ENCODE peak calls at places on chromosomes 11 and 22, in eight cellular contexts. T is HCT116, L is MM.1S, S is SK-N-SH, W is neural progenitor cell, R is hepatocyte, N is GM23338, H is PC-3. Y is an unnamed sample.
A peak's percentile ranks its signal among the peaks of the same experiment; 100 is the strongest.

GRCh38 chr11:66317766-66318575 is 1.1 kb upstream of the CD248 start:
- DNase-seq in T (no peak), L (no peak), S (peak; percentile 69), W (peak; percentile 51), R (peak; percentile 82), N (peak; percentile 73), H (no peak), Y (peak; percentile 92)

GRCh38 chr22:20977019-20977418 is 5.1 kb upstream of the LZTR1 start:
- DNase-seq in T (no peak), L (no peak), S (no peak), W (no peak), R (no peak), N (no peak), H (no peak), Y (no peak)

GRCh38 chr22:41504397-41504796 is 35.5 kb downstream of the ACO2 start:
- DNase-seq in T (no peak), L (no peak), S (no peak), W (no peak), R (no peak), N (no peak), H (no peak), Y (peak; percentile 76)

GRCh38 chr11:20112291-20113146 is 47.8 kb downstream of the DBX1 start:
- DNase-seq in T (peak; percentile 82), L (no peak), S (peak; percentile 44), W (no peak), R (peak; percentile 87), N (no peak), H (peak; percentile 83), Y (peak; percentile 98)

GRCh38 chr11:21415566-21415965 is 746.2 kb downstream of the NELL1 start:
- DNase-seq in T (no peak), L (no peak), S (no peak), W (peak; percentile 3), R (no peak), N (no peak), H (no peak), Y (no peak)

GRCh38 chr22:36340621-36341020 is 47.1 kb downstream of the MYH9 start:
- DNase-seq in T (no peak), L (no peak), S (no peak), W (peak; percentile 38), R (no peak), N (no peak), H (no peak), Y (no peak)

GRCh38 chr22:32723632-32724031 is 77.9 kb upstream of the TIMP3 start:
- DNase-seq in T (no peak), L (peak; percentile 89), S (no peak), W (no peak), R (peak; percentile 61), N (no peak), H (no peak), Y (peak; percentile 93)

GRCh38 chr11:36266767-36267166 is 22.5 kb downstream of the COMMD9 start:
- DNase-seq in T (no peak), L (no peak), S (no peak), W (no peak), R (no peak), N (no peak), H (no peak), Y (peak; percentile 22)

GRCh38 chr11:10655227-10655626 is 38.3 kb downstream of the IRAG1 start:
- DNase-seq in T (peak; percentile 41), L (no peak), S (no peak), W (no peak), R (no peak), N (no peak), H (no peak), Y (no peak)

GRCh38 chr11:10658621-10659338 is 34.8 kb downstream of the IRAG1 start:
- DNase-seq in T (no peak), L (no peak), S (no peak), W (no peak), R (no peak), N (no peak), H (peak; percentile 16), Y (no peak)

GRCh38 chr11:10659339-10660216 is 34.0 kb downstream of the IRAG1 start:
- DNase-seq in T (peak; percentile 96), L (no peak), S (no peak), W (no peak), R (peak; percentile 83), N (no peak), H (peak; percentile 90), Y (peak; percentile 96)

GRCh38 chr11:10655931-10656576 is 37.5 kb downstream of the IRAG1 start:
- DNase-seq in T (no peak), L (no peak), S (no peak), W (no peak), R (no peak), N (no peak), H (no peak), Y (no peak)

GRCh38 chr11:10657308-10658271 is 36.0 kb downstream of the IRAG1 start:
- DNase-seq in T (no peak), L (peak; percentile 89), S (no peak), W (no peak), R (peak; percentile 35), N (peak; percentile 14), H (peak; percentile 21), Y (peak; percentile 78)
- H3K4me1 ChIP-seq in T (peaks cover 88% of the 10 kb centered on the region), L (peaks cover 57% of the 10 kb centered on the region), S (peaks cover 26% of the 10 kb centered on the region), W (peaks cover 5% of the 10 kb centered on the region), R (peaks cover 35% of the 10 kb centered on the region), N (no peaks in the 10 kb centered on the region), H (peaks cover 45% of the 10 kb centered on the region), Y (peaks cover 54% of the 10 kb centered on the region)

GRCh38 chr11:34345991-34346480 is 11.8 kb downstream of the ABTB2 start:
- DNase-seq in T (no peak), L (no peak), S (peak; percentile 26), W (no peak), R (no peak), N (no peak), H (no peak), Y (peak; percentile 77)
- H3K4me3 ChIP-seq in T (no peak overlapping the region), L (no peak overlapping the region), S (no peak overlapping the region), W (no peak overlapping the region), R (no peak overlapping the region), N (no peak overlapping the region), H (no peak overlapping the region), Y (peak overlapping the region; percentile 21)

GRCh38 chr11:47998733-47999359 is 18.5 kb downstream of the PTPRJ start:
- DNase-seq in T (no peak), L (no peak), S (no peak), W (no peak), R (peak; percentile 81), N (no peak), H (no peak), Y (no peak)
- TF ChIP-seq EZH2phosphoT487 in T (no peak), L (no peak), S (no peak), W (no peak), R (no peak), N (no peak), H (no peak), Y (no peak)

GRCh38 chr11:68436985-68437926 is 23.3 kb upstream of the PPP6R3 start:
- DNase-seq in T (no peak), L (no peak), S (no peak), W (no peak), R (no peak), N (no peak), H (peak; percentile 80), Y (peak; percentile 90)
- H3K4me1 ChIP-seq in T (no peaks in the 10 kb centered on the region), L (no peaks in the 10 kb centered on the region), S (peaks cover 31% of the 10 kb centered on the region), W (peaks cover 19% of the 10 kb centered on the region), R (peaks cover 9% of the 10 kb centered on the region), N (peaks cover 18% of the 10 kb centered on the region), H (peaks cover 14% of the 10 kb centered on the region), Y (peaks cover 8% of the 10 kb centered on the region)

DNA sequence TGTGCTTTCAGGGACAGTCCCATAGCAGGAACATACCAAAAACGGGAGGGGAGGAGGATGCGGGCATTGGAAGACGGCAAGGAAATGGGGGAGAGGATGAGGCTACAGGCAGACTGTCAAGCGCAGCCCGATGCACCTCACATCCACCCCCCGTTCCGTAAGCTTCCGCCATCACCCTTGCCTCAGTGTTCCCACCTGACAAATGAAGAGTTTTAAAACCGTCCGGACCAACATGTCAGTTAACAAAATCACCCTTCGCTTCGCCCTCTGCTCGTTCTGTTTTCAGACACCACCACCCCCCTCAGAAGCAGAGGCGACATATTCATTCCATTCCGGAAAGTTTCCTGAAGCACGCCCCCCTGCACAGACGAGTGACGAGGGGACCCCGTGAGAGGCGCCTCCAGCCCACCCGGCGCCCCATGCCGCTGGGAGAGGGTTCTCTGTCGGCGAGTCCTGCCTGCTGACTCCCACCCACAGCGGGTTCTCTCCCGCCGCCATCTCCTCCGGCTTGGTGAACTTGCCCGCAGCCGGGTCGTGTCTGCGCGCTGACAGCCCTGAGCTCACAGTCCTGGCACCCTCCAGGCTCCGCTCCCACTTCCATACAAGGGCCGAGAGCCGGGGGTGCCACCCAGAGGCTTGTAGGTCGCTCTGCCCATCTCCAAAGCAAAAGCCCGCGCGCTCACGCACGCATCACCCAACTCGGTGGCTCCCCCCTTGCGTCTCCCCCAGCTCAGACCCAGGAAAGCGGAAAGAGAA is 1.5 kb downstream of the IGSF9B start:
- DNase-seq in T (no peak), L (no peak), S (peak; percentile 81), W (peak; percentile 47), R (no peak), N (peak; percentile 62), H (no peak), Y (peak; percentile 22)
- H3K4me3 ChIP-seq in T (no peak overlapping the region), L (no peak overlapping the region), S (no peak overlapping the region), W (peak overlapping the region; percentile 92), R (no peak overlapping the region), N (peak overlapping the region; percentile 87), H (no peak overlapping the region), Y (peak overlapping the region; percentile 18)

DNA sequence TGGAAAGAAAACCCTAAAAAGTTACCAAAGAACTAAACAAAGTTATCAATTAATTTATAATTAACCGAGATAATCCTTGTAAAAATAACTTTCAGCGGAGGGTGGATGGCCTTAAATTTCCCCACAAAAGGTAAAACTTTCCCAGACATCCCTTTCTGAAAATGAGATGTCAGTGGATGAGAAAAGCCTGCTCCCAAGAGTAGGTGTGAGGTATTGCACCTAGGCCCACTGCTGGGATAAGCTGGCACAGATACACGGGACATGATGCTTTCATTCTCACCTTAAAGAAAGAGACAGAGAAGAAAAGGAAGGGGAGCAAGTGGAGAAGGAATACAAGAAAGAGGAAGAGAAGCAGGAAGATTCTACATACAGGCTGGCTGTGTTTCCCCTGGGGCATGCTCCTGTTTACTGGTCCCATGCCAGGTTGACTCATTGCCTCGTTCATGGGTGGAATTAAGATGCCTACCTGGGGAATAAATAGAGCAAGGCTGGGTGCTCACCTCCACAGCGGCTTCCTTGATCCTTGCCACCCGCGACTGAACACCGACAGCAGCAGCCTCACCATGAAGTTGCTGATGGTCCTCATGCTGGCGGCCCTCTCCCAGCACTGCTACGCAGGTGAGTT is at the start of gene SCGB2A2:
- DNase-seq in T (peak; percentile 8), L (no peak), S (no peak), W (no peak), R (no peak), N (peak; percentile 55), H (peak; percentile 73), Y (no peak)
- TF ChIP-seq EZH2phosphoT487 in T (no peak), L (no peak), S (no peak), W (no peak), R (no peak), N (no peak), H (no peak), Y (no peak)

GRCh38 chr22:31095637-31096249 is 11.6 kb downstream of the SELENOM start:
- DNase-seq in T (no peak), L (no peak), S (no peak), W (no peak), R (no peak), N (no peak), H (no peak), Y (no peak)
- H3K4me1 ChIP-seq in T (no peaks in the 10 kb centered on the region), L (no peaks in the 10 kb centered on the region), S (no peaks in the 10 kb centered on the region), W (peaks cover 3% of the 10 kb centered on the region), R (no peaks in the 10 kb centered on the region), N (peaks cover 13% of the 10 kb centered on the region), H (no peaks in the 10 kb centered on the region), Y (peaks cover 9% of the 10 kb centered on the region)